ENCODE peak calls at places on chromosome X, in four cellular contexts. L is fibroblast of mammary gland, P is NCI-H1092, N is Ammon's horn. J is an unnamed sample.
A peak's percentile ranks its signal among the peaks of the same experiment; 100 is the strongest.

GRCh38 chrX:38452603-38453002 is 100.2 kb downstream of the OTC start:
- DNase-seq in N (no peak), L (no peak), P (no peak), J (no peak)

GRCh38 chrX:139823806-139824205 is 109.0 kb downstream of the ATP11C start:
- DNase-seq in L (peak; percentile 36), N (no peak), P (no peak), J (no peak)

GRCh38 chrX:40947276-40947675 is 138.0 kb upstream of the USP9X start:
- DNase-seq in P (no peak), N (no peak), L (peak; percentile 68), J (no peak)

GRCh38 chrX:30748337-30748960 is 95.2 kb downstream of the GK start:
- DNase-seq in L (no peak), N (no peak), P (no peak), J (no peak)

GRCh38 chrX:153622661-153623309 is 23.8 kb upstream of the CCNQ start:
- DNase-seq in L (no peak), N (no peak), P (no peak), J (no peak)

GRCh38 chrX:56788229-56788628 is 59.2 kb downstream of the NBDY start:
- DNase-seq in L (no peak), P (no peak), N (peak; percentile 49), J (no peak)

GRCh38 chrX:44874481-44875184 is 1.6 kb downstream of the KDM6A start:
- DNase-seq in L (peak; percentile 63), N (peak; percentile 4), P (no peak), J (peak; percentile 14)

GRCh38 chrX:48683411-48683982 is at the start of gene WAS:
- DNase-seq in L (no peak), N (peak; percentile 31), P (no peak), J (no peak)

GRCh38 chrX:13432376-13432775 is 112.5 kb upstream of the ATXN3L start:
- DNase-seq in N (no peak), P (no peak), L (peak; percentile 98), J (no peak)

GRCh38 chrX:40273356-40274050 is 175.7 kb upstream of the BCOR start:
- DNase-seq in N (peak; percentile 50), P (peak; percentile 69), L (no peak), J (no peak)

GRCh38 chrX:150870059-150870458 is 28.4 kb downstream of the CD99L2 start:
- DNase-seq in N (no peak), L (no peak), P (no peak), J (no peak)

GRCh38 chrX:154602766-154603437 is 16.2 kb downstream of the CTAG1B start:
- DNase-seq in P (no peak), N (no peak), L (no peak), J (no peak)

GRCh38 chrX:81202413-81202794 is 502 bp downstream of the SH3BGRL start:
- DNase-seq in P (no peak), L (peak; percentile 32), N (peak; percentile 8), J (no peak)

GRCh38 chrX:3143043-3143799 is 102.0 kb downstream of the ARSF start:
- DNase-seq in N (no peak), P (no peak), L (no peak), J (no peak)

GRCh38 chrX:8191022-8191421 is 20.0 kb upstream of the VCX2 start:
- DNase-seq in N (no peak), L (no peak), P (no peak), J (no peak)

GRCh38 chrX:46653482-46653881 is 79.9 kb downstream of the CHST7 start:
- DNase-seq in P (no peak), N (no peak), L (no peak), J (no peak)

GRCh38 chrX:115330498-115331138 is 41.1 kb downstream of the LUZP4 start:
- DNase-seq in P (peak; percentile 14), N (peak; percentile 70), L (peak; percentile 76), J (peak; percentile 7)

GRCh38 chrX:66638591-66639500 is at the start of gene EDA2R:
- DNase-seq in N (peak; percentile 46), P (no peak), L (peak; percentile 89), J (no peak)

J was measured in NCI-H1105.